ENCODE peak calls at places on chromosomes 16 and 17, in ten cellular contexts. Z, L, R, I, Y, K, O, Q, D and M are unnamed samples.

GRCh38 chr16:85418978-85419491 is 194.1 kb upstream of the GSE1 start:
- DNase-seq in Z (no peak), L (peak; percentile 20), R (no peak), I (no peak), Y (no peak), K (peak; percentile 1), O (no peak), Q (no peak), D (no peak), M (no peak)

GRCh38 chr16:12907670-12908233 is 6.4 kb downstream of the SHISA9 start:
- DNase-seq in Z (peak; percentile 40), L (peak; percentile 8), R (no peak), I (no peak), Y (no peak), K (no peak), O (no peak), Q (no peak), D (no peak), M (no peak)

GRCh38 chr17:673200-673681 is 41.4 kb downstream of the VPS53 start:
- DNase-seq in Z (no peak), L (no peak), R (peak; percentile 42), I (no peak), Y (no peak), K (peak; percentile 95), O (no peak), Q (no peak), D (no peak), M (no peak)

GRCh38 chr16:28097500-28097899 is 34.0 kb upstream of the GSG1L start:
- DNase-seq in Z (no peak), L (no peak), R (no peak), I (no peak), Y (no peak), K (no peak), O (no peak), Q (no peak), D (no peak), M (no peak)

GRCh38 chr17:81371910-81372760 is 23.1 kb upstream of the BAHCC1 start:
- DNase-seq in Z (peak; percentile 77), L (no peak), R (peak; percentile 71), I (peak; percentile 61), Y (no peak), K (peak; percentile 34), O (peak; percentile 50), Q (no peak), D (peak; percentile 50), M (no peak)

GRCh38 chr17:32100971-32101631 is 41.2 kb upstream of the RHOT1 start:
- DNase-seq in Z (no peak), L (no peak), R (no peak), I (no peak), Y (no peak), K (no peak), O (peak; percentile 13), Q (no peak), D (no peak), M (no peak)

GRCh38 chr16:53745753-53746258 is 41.9 kb downstream of the FTO start:
- DNase-seq in Z (peak; percentile 72), L (no peak), R (no peak), I (peak; percentile 22), Y (no peak), K (no peak), O (peak; percentile 45), Q (no peak), D (peak; percentile 38), M (no peak)

GRCh38 chr16:15518412-15519351 is 84.3 kb downstream of the BMERB1 start:
- DNase-seq in Z (peak; percentile 88), L (no peak), R (no peak), I (peak; percentile 93), Y (no peak), K (no peak), O (peak; percentile 99), Q (no peak), D (no peak), M (peak; percentile 40)

GRCh38 chr16:24999856-25000447 is 15.2 kb downstream of the ARHGAP17 start:
- DNase-seq in Z (peak; percentile 31), L (no peak), R (peak; percentile 46), I (no peak), Y (no peak), K (no peak), O (peak; percentile 65), Q (no peak), D (no peak), M (no peak)

GRCh38 chr16:28902909-28903308 is 22.1 kb downstream of the RABEP2 start:
- DNase-seq in Z (no peak), L (peak; percentile 15), R (no peak), I (no peak), Y (no peak), K (no peak), O (no peak), Q (no peak), D (no peak), M (no peak)

GRCh38 chr17:43992641-43993040 is 11.8 kb upstream of the NAGS start:
- DNase-seq in Z (no peak), L (no peak), R (no peak), I (no peak), Y (no peak), K (no peak), O (no peak), Q (no peak), D (no peak), M (no peak)

GRCh38 chr16:79662673-79663313 is 62.3 kb upstream of the MAF start:
- DNase-seq in Z (no peak), L (no peak), R (no peak), I (no peak), Y (no peak), K (no peak), O (no peak), Q (no peak), D (peak; percentile 13), M (no peak)

GRCh38 chr17:48555183-48555615 is 10.3 kb upstream of the HOXB2 start:
- DNase-seq in Z (peak; percentile 93), L (no peak), R (peak; percentile 84), I (peak; percentile 86), Y (peak; percentile 76), K (no peak), O (peak; percentile 98), Q (no peak), D (no peak), M (no peak)

DNA sequence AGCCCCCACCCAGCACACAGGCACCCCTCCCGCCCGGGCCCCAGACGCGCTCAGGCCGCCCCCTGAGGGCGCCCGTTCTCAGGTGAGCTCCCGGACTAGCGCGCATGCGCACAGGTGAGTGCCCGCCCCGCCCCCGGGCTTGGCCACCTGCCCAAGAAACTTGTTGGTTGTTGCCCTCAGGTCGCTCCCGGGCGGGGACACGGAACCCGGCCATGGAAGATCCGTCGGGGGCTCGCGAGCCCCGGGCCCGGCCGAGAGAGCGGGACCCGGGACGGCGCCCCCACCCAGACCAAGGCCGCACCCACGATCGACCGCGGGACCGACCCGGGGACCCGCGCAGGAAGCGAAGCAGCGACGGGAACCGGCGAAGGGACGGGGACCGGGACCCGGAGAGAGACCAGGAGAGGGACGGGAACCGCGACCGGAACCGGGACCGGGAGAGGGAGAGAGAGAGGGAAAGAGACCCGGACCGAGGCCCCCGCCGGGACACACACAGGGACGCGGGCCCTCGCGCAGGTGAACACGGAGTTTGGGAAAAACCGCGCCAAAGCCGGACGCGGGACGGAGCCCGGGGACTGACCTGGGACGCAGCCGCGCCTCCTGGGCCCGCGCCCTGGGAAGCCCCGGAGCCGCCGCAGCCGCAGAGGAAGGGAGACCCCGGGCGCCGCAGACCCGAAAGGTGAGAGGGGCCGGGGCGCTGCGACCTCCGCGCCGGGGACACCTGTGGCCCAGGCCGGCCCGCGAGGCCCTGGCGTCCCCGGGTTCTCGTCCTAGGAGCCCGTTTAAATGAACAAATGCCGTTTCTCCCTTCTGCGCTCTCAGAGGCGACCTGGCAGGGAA is at the start of gene MARVELD3:
- DNase-seq in Z (no peak), L (no peak), R (peak; percentile 24), I (no peak), Y (peak; percentile 65), K (peak; percentile 95), O (no peak), Q (no peak), D (peak; percentile 76), M (no peak)
- TF ChIP-seq CTCF in Z (no peak), L (no peak), R (no peak), I (no peak), Y (no peak), K (no peak), O (no peak), Q (no peak), D (no peak), M (no peak)

GRCh38 chr16:48676836-48677235 is 66.9 kb upstream of the N4BP1 start:
- DNase-seq in Z (no peak), L (no peak), R (no peak), I (peak; percentile 30), Y (no peak), K (no peak), O (peak; percentile 41), Q (no peak), D (peak; percentile 68), M (no peak)

GRCh38 chr16:48684148-48684547 is 74.2 kb upstream of the N4BP1 start:
- DNase-seq in Z (no peak), L (no peak), R (no peak), I (no peak), Y (no peak), K (no peak), O (no peak), Q (no peak), D (no peak), M (no peak)

GRCh38 chr16:48682971-48683370 is 73.0 kb upstream of the N4BP1 start:
- DNase-seq in Z (no peak), L (no peak), R (no peak), I (no peak), Y (no peak), K (no peak), O (no peak), Q (no peak), D (no peak), M (no peak)

GRCh38 chr16:48681520-48681919 is 71.5 kb upstream of the N4BP1 start:
- DNase-seq in Z (no peak), L (no peak), R (no peak), I (no peak), Y (no peak), K (no peak), O (no peak), Q (no peak), D (no peak), M (no peak)
- TF ChIP-seq CTCF in Z (no peak), L (no peak), R (no peak), I (no peak), Y (no peak), K (no peak), O (no peak), Q (no peak), D (no peak), M (no peak)

DNA sequence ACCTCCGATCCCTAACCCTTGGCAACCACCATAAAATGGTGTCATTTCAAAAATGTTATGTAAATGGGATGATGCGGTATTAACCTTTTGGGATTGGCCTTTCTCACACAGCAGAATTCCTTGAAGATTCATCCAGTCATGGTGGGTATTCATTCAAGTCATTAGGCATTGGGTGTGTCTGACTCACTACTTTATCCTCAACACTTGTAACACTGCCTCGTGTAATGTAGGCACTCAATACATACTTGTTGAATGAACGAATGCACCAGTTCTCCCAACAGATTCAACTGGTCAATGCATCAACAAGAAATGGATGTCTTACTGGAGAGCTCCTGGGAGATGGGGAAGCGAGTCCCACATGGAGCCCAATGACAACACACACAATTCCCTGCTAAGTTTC is 21.8 kb upstream of the GAN start:
- DNase-seq in Z (no peak), L (no peak), R (no peak), I (no peak), Y (no peak), K (no peak), O (no peak), Q (no peak), D (no peak), M (no peak)
- TF ChIP-seq CTCF in Z (no peak), L (no peak), R (no peak), I (no peak), Y (no peak), K (no peak), O (no peak), Q (no peak), D (no peak), M (no peak)

GRCh38 chr16:89383095-89384003 is 107.0 kb downstream of the ANKRD11 start:
- DNase-seq in Z (peak; percentile 34), L (no peak), R (peak; percentile 81), I (peak; percentile 45), Y (no peak), K (peak; percentile 64), O (peak; percentile 35), Q (no peak), D (peak; percentile 62), M (no peak)
- TF ChIP-seq CTCF in Z (no peak), L (no peak), R (peak; percentile 27), I (peak; percentile 8), Y (no peak), K (no peak), O (peak; percentile 5), Q (no peak), D (no peak), M (no peak)